ENCODE peak calls at places on chromosome 9, in six cellular contexts. One of them, this sample, is unnamed.

GRCh38 chr9:125822902-125823301 is 75.7 kb downstream of the PBX3 start:
- DNase-seq in endothelial cell of umbilical vein: no peak
- DNase-seq in Karpas-422: no peak
- DNase-seq in GM23248: no peak
- DNase-seq in astrocyte: no peak
- DNase-seq in GM23338: no peak
- DNase-seq in this sample: no peak

GRCh38 chr9:129889936-129890717 is 54.9 kb downstream of the USP20 start:
- DNase-seq in endothelial cell of umbilical vein: no peak
- DNase-seq in Karpas-422: no peak
- DNase-seq in GM23248: no peak
- DNase-seq in astrocyte: no peak
- DNase-seq in GM23338: peak
- DNase-seq in this sample: no peak

GRCh38 chr9:86795861-86796497 is 151.3 kb downstream of the GAS1 start:
- DNase-seq in endothelial cell of umbilical vein: no peak
- DNase-seq in Karpas-422: no peak
- DNase-seq in GM23248: peak
- DNase-seq in astrocyte: peak
- DNase-seq in GM23338: peak
- DNase-seq in this sample: peak

GRCh38 chr9:71716138-71716909 is 52.0 kb downstream of the CEMIP2 start:
- DNase-seq in endothelial cell of umbilical vein: peak
- DNase-seq in Karpas-422: peak
- DNase-seq in GM23248: peak
- DNase-seq in astrocyte: no peak
- DNase-seq in GM23338: no peak
- DNase-seq in this sample: peak

GRCh38 chr9:136294437-136294836 is 9.5 kb downstream of the CCDC187 start:
- DNase-seq in endothelial cell of umbilical vein: no peak
- DNase-seq in Karpas-422: no peak
- DNase-seq in GM23248: no peak
- DNase-seq in astrocyte: no peak
- DNase-seq in GM23338: no peak
- DNase-seq in this sample: no peak

GRCh38 chr9:80648336-80648735 is 1041.0 kb downstream of the TLE1 start:
- DNase-seq in endothelial cell of umbilical vein: no peak
- DNase-seq in Karpas-422: no peak
- DNase-seq in GM23248: no peak
- DNase-seq in astrocyte: peak
- DNase-seq in GM23338: no peak
- DNase-seq in this sample: peak

GRCh38 chr9:79026311-79026710 is 545.5 kb upstream of the TLE4 start:
- DNase-seq in endothelial cell of umbilical vein: peak
- DNase-seq in Karpas-422: no peak
- DNase-seq in GM23248: peak
- DNase-seq in astrocyte: no peak
- DNase-seq in GM23338: no peak
- DNase-seq in this sample: no peak

GRCh38 chr9:115590016-115590415 is 472.1 kb upstream of the TNC start:
- DNase-seq in endothelial cell of umbilical vein: peak
- DNase-seq in Karpas-422: no peak
- DNase-seq in GM23248: peak
- DNase-seq in astrocyte: peak
- DNase-seq in GM23338: no peak
- DNase-seq in this sample: peak

GRCh38 chr9:98327249-98327561 is 71.8 kb upstream of the TBC1D2 start:
- DNase-seq in endothelial cell of umbilical vein: no peak
- DNase-seq in Karpas-422: peak
- DNase-seq in GM23248: no peak
- DNase-seq in astrocyte: no peak
- DNase-seq in GM23338: no peak
- DNase-seq in this sample: no peak

GRCh38 chr9:8140557-8140956 is 341.0 kb upstream of the DMAC1 start:
- DNase-seq in endothelial cell of umbilical vein: no peak
- DNase-seq in Karpas-422: no peak
- DNase-seq in GM23248: no peak
- DNase-seq in astrocyte: no peak
- DNase-seq in GM23338: no peak
- DNase-seq in this sample: no peak

GRCh38 chr9:97983524-97984187 is 515 bp downstream of the ANP32B start:
- DNase-seq in endothelial cell of umbilical vein: peak
- DNase-seq in Karpas-422: peak
- DNase-seq in GM23248: peak
- DNase-seq in astrocyte: peak
- DNase-seq in GM23338: peak
- DNase-seq in this sample: peak

GRCh38 chr9:69093471-69094103 is 58.0 kb downstream of the FXN start:
- DNase-seq in endothelial cell of umbilical vein: no peak
- DNase-seq in Karpas-422: no peak
- DNase-seq in GM23248: no peak
- DNase-seq in astrocyte: no peak
- DNase-seq in GM23338: no peak
- DNase-seq in this sample: no peak

GRCh38 chr9:107784235-107784958 is 294.8 kb upstream of the KLF4 start:
- DNase-seq in endothelial cell of umbilical vein: peak
- DNase-seq in Karpas-422: no peak
- DNase-seq in GM23248: peak
- DNase-seq in astrocyte: peak
- DNase-seq in GM23338: no peak
- DNase-seq in this sample: peak

GRCh38 chr9:107707915-107708441 is 218.4 kb upstream of the KLF4 start:
- DNase-seq in endothelial cell of umbilical vein: no peak
- DNase-seq in Karpas-422: no peak
- DNase-seq in GM23248: peak
- DNase-seq in astrocyte: peak
- DNase-seq in GM23338: no peak
- DNase-seq in this sample: peak

GRCh38 chr9:105466898-105467455 is 19.1 kb downstream of the FSD1L start:
- DNase-seq in endothelial cell of umbilical vein: no peak
- DNase-seq in Karpas-422: no peak
- DNase-seq in GM23248: peak
- DNase-seq in astrocyte: peak
- DNase-seq in GM23338: no peak
- DNase-seq in this sample: peak

GRCh38 chr9:8030095-8030494 is 230.5 kb upstream of the DMAC1 start:
- DNase-seq in endothelial cell of umbilical vein: no peak
- DNase-seq in Karpas-422: no peak
- DNase-seq in GM23248: no peak
- DNase-seq in astrocyte: no peak
- DNase-seq in GM23338: no peak
- DNase-seq in this sample: no peak

GRCh38 chr9:109509625-109510024 is 11.5 kb upstream of the PTPN3 start:
- DNase-seq in endothelial cell of umbilical vein: no peak
- DNase-seq in Karpas-422: no peak
- DNase-seq in GM23248: no peak
- DNase-seq in astrocyte: no peak
- DNase-seq in GM23338: no peak
- DNase-seq in this sample: no peak
- H3K4me2 ChIP-seq in endothelial cell of umbilical vein: no peak
- H3K4me2 ChIP-seq in Karpas-422: no peak
- H3K4me2 ChIP-seq in GM23248: no peak
- H3K4me2 ChIP-seq in astrocyte: no peak
- H3K4me2 ChIP-seq in GM23338: no peak
- H3K4me2 ChIP-seq in this sample: no peak

GRCh38 chr9:137300607-137301085 is 1.4 kb downstream of the NRARP start:
- DNase-seq in endothelial cell of umbilical vein: peak
- DNase-seq in Karpas-422: no peak
- DNase-seq in GM23248: no peak
- DNase-seq in astrocyte: no peak
- DNase-seq in GM23338: peak
- DNase-seq in this sample: no peak

GRCh38 chr9:137303031-137303892 is 1.2 kb upstream of the NRARP start:
- DNase-seq in endothelial cell of umbilical vein: no peak
- DNase-seq in Karpas-422: no peak
- DNase-seq in GM23248: no peak
- DNase-seq in astrocyte: no peak
- DNase-seq in GM23338: peak
- DNase-seq in this sample: no peak

GRCh38 chr9:137303893-137304382 is 1.9 kb upstream of the NRARP start:
- DNase-seq in endothelial cell of umbilical vein: no peak
- DNase-seq in Karpas-422: no peak
- DNase-seq in GM23248: no peak
- DNase-seq in astrocyte: no peak
- DNase-seq in GM23338: no peak
- DNase-seq in this sample: no peak

GRCh38 chr9:137301086-137301947 is 754 bp downstream of the NRARP start:
- DNase-seq in endothelial cell of umbilical vein: peak
- DNase-seq in Karpas-422: no peak
- DNase-seq in GM23248: peak
- DNase-seq in astrocyte: peak
- DNase-seq in GM23338: peak
- DNase-seq in this sample: peak

DNA sequence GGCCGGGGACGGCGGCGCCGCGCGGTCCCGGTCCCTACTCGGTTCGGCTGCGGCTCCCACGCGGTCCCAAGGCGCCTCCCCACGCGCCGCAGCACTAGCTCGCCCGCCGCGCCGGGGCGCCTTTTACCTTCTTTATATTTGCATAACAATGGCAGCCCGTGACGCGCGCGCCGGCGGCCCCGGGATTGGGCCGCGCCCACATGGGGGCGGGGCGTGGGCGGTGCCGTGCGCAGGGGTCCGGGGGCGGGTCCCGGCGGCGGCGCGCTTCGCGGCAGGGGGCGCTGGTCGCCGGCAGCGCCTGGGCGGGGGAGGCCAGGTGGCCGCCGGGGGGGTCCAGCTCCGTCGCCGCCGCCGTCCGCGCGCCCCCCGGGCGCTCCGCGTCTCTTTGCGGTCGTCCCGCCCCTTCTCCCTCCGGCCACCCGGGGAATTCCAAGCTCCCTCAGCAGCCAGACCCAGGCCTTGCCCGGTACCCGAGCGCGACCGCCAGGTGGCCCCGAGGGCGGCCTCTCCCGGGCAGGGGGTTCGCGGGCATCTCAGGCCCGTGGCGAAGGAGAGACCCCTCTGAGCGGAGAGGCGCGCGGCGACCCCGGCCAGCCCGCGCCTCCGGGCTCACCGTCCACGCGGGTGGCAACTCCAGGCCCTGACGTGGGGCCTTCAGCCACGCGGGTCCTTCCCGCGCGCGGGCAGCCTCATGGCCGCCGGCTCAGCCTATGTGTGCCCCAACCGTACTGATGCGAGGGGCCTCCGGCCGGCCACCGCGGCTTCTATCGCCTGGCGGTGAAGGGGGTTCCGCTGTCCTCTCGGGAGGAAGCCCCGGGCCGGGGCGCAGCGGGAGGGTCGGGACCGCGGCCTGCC is at the start of gene NRARP:
- DNase-seq in endothelial cell of umbilical vein: peak
- DNase-seq in Karpas-422: peak
- DNase-seq in GM23248: peak
- DNase-seq in astrocyte: peak
- DNase-seq in GM23338: peak
- DNase-seq in this sample: peak
- H3K27ac ChIP-seq in endothelial cell of umbilical vein: peak
- H3K27ac ChIP-seq in Karpas-422: no peak
- H3K27ac ChIP-seq in GM23248: no peak
- H3K27ac ChIP-seq in astrocyte: no peak
- H3K27ac ChIP-seq in GM23338: no peak
- H3K27ac ChIP-seq in this sample: no peak

DNA sequence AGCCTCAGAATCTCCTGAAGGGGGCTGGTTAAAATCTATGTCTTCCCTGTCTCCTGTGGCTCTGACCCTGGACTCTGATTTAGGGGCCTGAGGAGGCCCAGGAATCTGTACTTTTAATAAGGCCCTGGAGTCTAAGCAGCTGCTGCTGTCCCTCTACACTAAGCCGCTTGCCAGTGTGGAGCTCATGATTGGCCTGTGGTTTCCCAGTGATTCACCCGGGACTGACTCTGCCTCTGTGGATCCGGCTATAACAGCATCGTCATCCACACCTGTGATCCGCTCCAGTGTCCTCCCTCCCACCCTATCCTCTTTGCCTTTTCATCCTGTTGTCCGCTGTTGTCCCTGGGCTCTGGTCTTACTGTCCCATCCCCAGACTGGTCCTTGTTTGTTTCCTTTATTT is 3.7 kb downstream of the SLC31A2 start:
- DNase-seq in endothelial cell of umbilical vein: no peak
- DNase-seq in Karpas-422: no peak
- DNase-seq in GM23248: peak
- DNase-seq in astrocyte: peak
- DNase-seq in GM23338: no peak
- DNase-seq in this sample: peak
- H3K4me3 ChIP-seq in endothelial cell of umbilical vein: no peak
- H3K4me3 ChIP-seq in Karpas-422: no peak
- H3K4me3 ChIP-seq in GM23248: no peak
- H3K4me3 ChIP-seq in astrocyte: no peak
- H3K4me3 ChIP-seq in GM23338: no peak
- H3K4me3 ChIP-seq in this sample: no peak

DNA sequence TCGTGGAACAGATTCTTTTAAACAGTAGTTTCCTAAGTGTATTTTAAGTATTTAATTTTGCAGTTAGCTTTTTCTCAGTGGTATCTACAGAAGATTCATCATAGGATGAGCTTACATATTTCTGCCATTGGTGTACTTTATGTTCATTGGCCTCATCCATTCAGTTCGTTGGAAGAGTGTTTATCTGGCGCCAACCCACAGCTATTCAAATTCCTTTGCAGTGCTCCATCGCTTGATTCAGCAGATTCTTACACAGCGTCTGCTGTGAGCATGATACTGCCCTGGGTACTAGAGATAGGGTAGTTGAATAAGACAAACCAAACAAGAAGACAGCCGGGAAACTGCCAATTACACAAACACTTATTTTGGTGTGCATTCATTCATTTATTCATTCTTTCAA is 55.1 kb downstream of the NUP214 start:
- DNase-seq in endothelial cell of umbilical vein: no peak
- DNase-seq in Karpas-422: no peak
- DNase-seq in GM23248: peak
- DNase-seq in astrocyte: peak
- DNase-seq in GM23338: no peak
- DNase-seq in this sample: peak
- H3K4me2 ChIP-seq in endothelial cell of umbilical vein: no peak
- H3K4me2 ChIP-seq in Karpas-422: peak
- H3K4me2 ChIP-seq in GM23248: peak
- H3K4me2 ChIP-seq in astrocyte: peak
- H3K4me2 ChIP-seq in GM23338: no peak
- H3K4me2 ChIP-seq in this sample: peak